ENCODE peak calls at places on chromosomes 11 and 22, in four cellular contexts. C is WTC11, P is AG09309, L is cardiac muscle cell. U is an unnamed sample.

GRCh38 chr11:530960-531825 is 4.2 kb downstream of the HRAS start:
- DNase-seq in C (peak), P (no peak), L (no peak), U (no peak)

GRCh38 chr11:5317301-5317700 is 6.8 kb downstream of the OR51B2 start:
- DNase-seq in L (no peak), P (no peak), C (no peak), U (no peak)

GRCh38 chr22:32985899-32986772 is 72.0 kb downstream of the SYN3 start:
- DNase-seq in C (peak), L (peak), P (peak), U (no peak)

GRCh38 chr11:62753736-62754603 is at the start of gene ZBTB3:
- DNase-seq in P (peak), C (peak), L (peak), U (peak)

GRCh38 chr11:612201-612960 is 3.4 kb downstream of the IRF7 start:
- DNase-seq in L (no peak), C (no peak), P (no peak), U (peak)

GRCh38 chr11:68053117-68053516 is 14.3 kb downstream of the TCIRG1 start:
- DNase-seq in L (no peak), C (no peak), P (no peak), U (no peak)

GRCh38 chr11:130217133-130217631 is 57.6 kb downstream of the ST14 start:
- DNase-seq in P (no peak), L (no peak), C (peak), U (no peak)

GRCh38 chr11:86670179-86670578 is 2.2 kb downstream of the ME3 start:
- DNase-seq in P (peak), C (no peak), L (no peak), U (no peak)

GRCh38 chr11:120248551-120249278 is 8.8 kb downstream of the POU2F3 start:
- DNase-seq in C (no peak), L (no peak), P (peak), U (peak)

GRCh38 chr11:121437018-121437685 is 15.0 kb upstream of the SORL1 start:
- DNase-seq in C (no peak), P (no peak), L (no peak), U (no peak)

GRCh38 chr11:67376873-67377808 is 3.7 kb upstream of the CLCF1 start:
- DNase-seq in L (no peak), P (no peak), C (no peak), U (no peak)

GRCh38 chr22:47175151-47175760 is 412.8 kb downstream of the TBC1D22A start:
- DNase-seq in C (peak), P (no peak), L (no peak), U (peak)

GRCh38 chr22:31652911-31653684 is 8.9 kb downstream of the PISD start:
- DNase-seq in P (no peak), L (no peak), C (no peak), U (no peak)

GRCh38 chr22:20211997-20212753 is 55.9 kb downstream of the RTN4R start:
- DNase-seq in L (no peak), C (no peak), P (no peak), U (no peak)

GRCh38 chr11:123137496-123138270 is 57.4 kb downstream of the CLMP start:
- DNase-seq in C (peak), P (peak), L (peak), U (peak)

GRCh38 chr11:63686912-63687311 is 5.6 kb downstream of the RTN3 start:
- DNase-seq in P (no peak), L (no peak), C (no peak), U (no peak)

GRCh38 chr11:96013459-96014213 is 89.7 kb upstream of the MTMR2 start:
- DNase-seq in C (no peak), P (no peak), L (no peak), U (no peak)

GRCh38 chr11:87255589-87255988 is 217.9 kb downstream of the TMEM135 start:
- DNase-seq in P (no peak), L (no peak), C (no peak), U (no peak)

GRCh38 chr22:38246692-38247091 is 26.1 kb downstream of the TMEM184B start:
- DNase-seq in P (no peak), L (no peak), C (no peak), U (no peak)

GRCh38 chr11:33419956-33420355 is 162.8 kb downstream of the HIPK3 start:
- DNase-seq in P (no peak), C (no peak), L (no peak), U (no peak)

GRCh38 chr22:17366830-17367229 is 2.4 kb upstream of the CECR2 start:
- DNase-seq in L (peak), C (peak), P (no peak), U (no peak)

GRCh38 chr11:103061656-103062055 is 30.3 kb downstream of the DCUN1D5 start:
- DNase-seq in P (no peak), L (no peak), C (no peak), U (no peak)

GRCh38 chr11:96228911-96229310 is 114.1 kb downstream of the MAML2 start:
- DNase-seq in P (no peak), L (no peak), C (no peak), U (no peak)

GRCh38 chr22:19886605-19887250 is 32.1 kb upstream of the GNB1L start:
- DNase-seq in P (peak), L (no peak), C (peak), U (peak)

GRCh38 chr22:39345231-39345630 is 4.6 kb upstream of the SYNGR1 start:
- DNase-seq in C (no peak), P (no peak), L (no peak), U (no peak)

GRCh38 chr11:62908468-62909072 is 12.6 kb downstream of the CHRM1 start:
- DNase-seq in C (no peak), L (no peak), P (no peak), U (no peak)

GRCh38 chr22:27723150-27723549 is 78.4 kb downstream of the MN1 start:
- DNase-seq in L (no peak), C (no peak), P (no peak), U (no peak)
- TF ChIP-seq CTCF in L (peak), C (no peak), P (no peak), U (peak)

GRCh38 chr11:92311616-92312449 is 87.2 kb downstream of the FAT3 start:
- DNase-seq in P (no peak), L (no peak), C (no peak), U (no peak)
- TF ChIP-seq CTCF in P (no peak), L (no peak), C (no peak), U (peak)

GRCh38 chr11:107651672-107652071 is 60.2 kb downstream of the SLN start:
- DNase-seq in L (no peak), C (no peak), P (no peak), U (no peak)
- TF ChIP-seq CTCF in L (no peak), C (no peak), P (no peak), U (peak)

GRCh38 chr11:94602430-94603372 is 35.5 kb downstream of the PIWIL4 start:
- DNase-seq in P (no peak), L (peak), C (peak), U (no peak)
- TF ChIP-seq CTCF in P (no peak), L (peak), C (no peak), U (no peak)

DNA sequence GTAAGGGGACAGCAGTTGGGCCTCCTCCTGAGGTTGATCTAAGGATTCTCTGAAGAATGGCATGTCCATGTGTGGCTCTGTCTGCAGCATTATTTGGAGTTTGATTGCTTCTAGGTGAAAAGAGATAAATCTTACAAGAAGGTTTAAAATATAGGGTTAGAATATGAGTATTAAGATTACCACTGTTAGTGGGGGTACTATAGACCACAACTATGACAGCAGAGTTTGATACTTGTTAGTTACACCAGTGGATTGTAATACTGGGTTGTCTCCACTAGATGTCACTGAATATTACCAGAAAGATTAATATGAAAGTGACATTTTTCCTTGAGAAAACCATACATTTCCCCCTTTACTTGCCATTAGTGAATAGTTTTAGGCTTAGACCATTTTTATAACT is 47.9 kb downstream of the ZNF280B start:
- DNase-seq in C (no peak), P (no peak), L (no peak), U (no peak)
- TF ChIP-seq CTCF in C (peak), P (peak), L (no peak), U (peak)

GRCh38 chr11:76119032-76119431 is 87.3 kb downstream of the WNT11 start:
- DNase-seq in L (no peak), C (no peak), P (no peak), U (no peak)
- TF ChIP-seq CTCF in L (no peak), C (no peak), P (peak), U (peak)

DNA sequence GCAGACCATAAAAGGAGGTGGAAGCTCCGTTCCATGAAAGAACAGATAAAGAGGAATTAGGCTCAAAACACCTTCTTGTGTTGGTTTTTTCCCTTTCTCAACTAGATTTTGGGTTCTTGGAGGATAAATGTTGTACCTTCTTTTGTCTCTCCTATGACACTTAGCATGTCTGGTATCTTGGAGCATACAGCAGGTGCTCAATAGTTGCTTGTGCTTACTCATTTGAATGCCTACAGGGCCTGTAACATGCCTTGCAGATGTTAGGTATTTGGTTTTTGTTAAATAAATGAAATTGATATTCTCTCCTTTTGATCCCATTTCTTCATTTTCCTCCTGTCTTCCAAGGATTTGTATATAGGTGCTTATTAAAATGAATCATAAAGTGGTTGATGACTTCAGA is 16.4 kb upstream of the PLET1 start:
- DNase-seq in P (no peak), C (no peak), L (no peak), U (no peak)
- TF ChIP-seq CTCF in P (no peak), C (no peak), L (no peak), U (no peak)

GRCh38 chr22:40462195-40462988 is 92.0 kb downstream of the SGSM3 start:
- DNase-seq in P (no peak), L (no peak), C (no peak), U (no peak)

GRCh38 chr22:40466976-40467375 is 96.6 kb downstream of the SGSM3 start:
- DNase-seq in C (no peak), L (no peak), P (no peak), U (no peak)

GRCh38 chr22:40463727-40464126 is 93.3 kb downstream of the SGSM3 start:
- DNase-seq in C (no peak), L (no peak), P (no peak), U (no peak)

DNA sequence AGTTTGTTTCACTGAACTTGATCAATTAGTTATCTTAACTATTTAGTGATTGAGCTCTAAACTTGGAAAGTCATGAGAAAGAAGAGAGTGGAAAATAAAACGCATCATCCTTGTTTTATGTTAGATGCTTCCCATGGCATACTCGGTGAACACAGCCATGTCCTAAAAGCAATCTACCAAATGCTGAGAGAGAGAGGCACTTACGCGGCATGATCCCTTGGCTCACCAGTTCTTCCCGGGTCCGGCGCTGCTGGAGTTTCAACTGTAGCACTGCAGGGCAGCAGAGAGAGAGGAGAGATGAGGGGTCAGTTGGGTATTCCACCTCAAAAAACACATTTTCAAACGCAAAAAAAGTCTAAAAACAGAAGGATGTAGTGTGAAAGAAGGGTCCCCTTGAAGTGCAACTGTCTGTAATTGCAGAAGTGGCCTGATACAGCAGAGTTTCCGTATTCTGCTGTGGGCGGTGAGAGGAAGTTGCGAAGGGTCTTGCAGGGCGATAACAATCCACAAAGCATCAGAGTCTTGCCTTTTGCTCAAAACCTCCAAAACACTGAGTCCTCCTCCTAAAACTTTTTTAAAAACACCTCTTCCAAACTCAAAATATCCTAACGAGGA is 92.7 kb downstream of the SGSM3 start:
- DNase-seq in P (no peak), L (no peak), C (no peak), U (no peak)
- TF ChIP-seq CTCF in P (no peak), L (no peak), C (no peak), U (no peak)

DNA sequence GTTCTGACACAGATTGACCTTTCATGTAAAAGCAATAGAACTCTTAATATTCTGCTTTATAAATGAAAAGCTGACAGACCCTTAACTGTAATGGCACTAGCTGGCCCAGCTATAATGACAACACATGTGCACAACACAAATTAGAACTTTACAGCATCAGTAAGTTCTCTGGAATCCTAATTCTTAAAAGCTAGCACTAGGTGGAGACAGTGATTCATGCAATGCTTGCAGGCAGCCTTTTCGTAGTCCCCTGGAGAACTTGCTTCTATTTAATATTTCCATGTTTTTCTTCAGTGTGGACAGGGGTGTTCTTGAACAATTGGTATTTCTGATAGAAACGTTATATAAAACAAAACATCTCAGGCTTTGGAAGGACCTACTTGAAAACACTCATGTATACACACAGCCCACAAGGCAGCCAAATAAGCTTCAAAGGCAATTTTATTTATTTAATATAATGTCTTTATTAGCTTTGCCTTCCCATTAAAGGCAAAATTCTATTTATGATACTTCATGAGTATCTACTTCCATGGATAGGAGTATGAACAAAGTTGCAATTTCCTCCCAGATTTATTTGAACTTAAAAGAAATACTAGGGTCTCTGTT is 374.3 kb upstream of the MPPED2 start:
- DNase-seq in C (no peak), P (peak), L (peak), U (no peak)
- TF ChIP-seq CTCF in C (no peak), P (peak), L (peak), U (peak)